ENCODE peak calls at places on chromosomes 2 and 18, in nine cellular contexts. M is heart left ventricle, K is tibial nerve, X is GM12892, T is HepG2, D is A549, Z is body of pancreas, E is K562, C is Peyer's patch. V is an unnamed sample.

GRCh38 chr2:239184968-239185903 is 215.6 kb downstream of the HDAC4 start:
- DNase-seq in M (peak; percentile 15), C (peak; percentile 36), D (no peak), T (no peak), X (no peak), Z (no peak), K (no peak), E (no peak), V (no peak)

GRCh38 chr2:10238991-10239485 is 63.7 kb upstream of the HPCAL1 start:
- DNase-seq in K (no peak), C (peak; percentile 34), X (no peak), T (no peak), D (no peak), Z (no peak), M (no peak), E (no peak), V (no peak)

GRCh38 chr2:187547353-187547979 is 6.8 kb downstream of the TFPI start:
- DNase-seq in X (no peak), M (peak; percentile 47), K (peak; percentile 52), C (no peak), D (peak; percentile 18), E (peak; percentile 63), T (no peak), Z (no peak), V (peak; percentile 83)

GRCh38 chr18:39702888-39703287 is 2137.3 kb upstream of the CELF4 start:
- DNase-seq in X (no peak), K (no peak), M (no peak), C (no peak), E (no peak), Z (no peak), D (no peak), T (no peak), V (no peak)

GRCh38 chr18:46320297-46320696 is 216.1 kb downstream of the HAUS1 start:
- DNase-seq in D (no peak), X (no peak), M (no peak), C (no peak), T (no peak), E (peak; percentile 35), K (no peak), Z (no peak), V (peak; percentile 20)

GRCh38 chr2:233037078-233037477 is 4.6 kb downstream of the NEU2 start:
- DNase-seq in D (no peak), Z (no peak), K (no peak), C (no peak), E (no peak), T (no peak), M (no peak), X (no peak), V (no peak)

GRCh38 chr18:21742323-21742687 is 1.7 kb downstream of the MIB1 start:
- DNase-seq in E (no peak), M (no peak), T (no peak), Z (no peak), K (no peak), D (no peak), X (no peak), C (no peak), V (peak; percentile 39)

GRCh38 chr2:219087848-219088247 is 27.1 kb upstream of the IHH start:
- DNase-seq in T (no peak), E (no peak), K (no peak), D (no peak), M (no peak), C (no peak), X (no peak), Z (no peak), V (no peak)

GRCh38 chr2:61465045-61465444 is 5.8 kb downstream of the USP34 start:
- DNase-seq in C (no peak), Z (no peak), M (no peak), K (no peak), X (no peak), D (no peak), T (no peak), E (no peak), V (no peak)

GRCh38 chr2:61471905-61472805 is 1.3 kb upstream of the USP34 start:
- DNase-seq in E (peak; percentile 29), T (peak; percentile 91), M (no peak), Z (peak; percentile 46), C (no peak), K (no peak), X (no peak), D (no peak), V (peak; percentile 78)

GRCh38 chr2:61470965-61471904 is at the start of gene USP34:
- DNase-seq in M (peak; percentile 97), D (peak; percentile 75), T (peak; percentile 92), X (peak; percentile 74), E (peak; percentile 88), Z (peak; percentile 93), K (peak; percentile 88), C (peak; percentile 97), V (peak; percentile 98)

GRCh38 chr2:61469424-61470121 is 1.3 kb downstream of the USP34 start:
- DNase-seq in E (no peak), T (no peak), X (no peak), M (no peak), D (no peak), C (no peak), Z (no peak), K (no peak), V (peak; percentile 69)

GRCh38 chr2:61470122-61470951 is 550 bp downstream of the USP34 start:
- DNase-seq in E (peak; percentile 90), D (peak; percentile 82), M (peak; percentile 92), K (peak; percentile 80), X (peak; percentile 61), C (peak; percentile 93), T (peak; percentile 75), Z (peak; percentile 93), V (peak; percentile 93)
- TF ChIP-seq POLR2A in E (no peak), D (peak; percentile 19), M (no peak), K (peak; percentile 20), X (no peak), C (peak; percentile 53), T (peak; percentile 50), Z (no peak), V (no peak)

DNA sequence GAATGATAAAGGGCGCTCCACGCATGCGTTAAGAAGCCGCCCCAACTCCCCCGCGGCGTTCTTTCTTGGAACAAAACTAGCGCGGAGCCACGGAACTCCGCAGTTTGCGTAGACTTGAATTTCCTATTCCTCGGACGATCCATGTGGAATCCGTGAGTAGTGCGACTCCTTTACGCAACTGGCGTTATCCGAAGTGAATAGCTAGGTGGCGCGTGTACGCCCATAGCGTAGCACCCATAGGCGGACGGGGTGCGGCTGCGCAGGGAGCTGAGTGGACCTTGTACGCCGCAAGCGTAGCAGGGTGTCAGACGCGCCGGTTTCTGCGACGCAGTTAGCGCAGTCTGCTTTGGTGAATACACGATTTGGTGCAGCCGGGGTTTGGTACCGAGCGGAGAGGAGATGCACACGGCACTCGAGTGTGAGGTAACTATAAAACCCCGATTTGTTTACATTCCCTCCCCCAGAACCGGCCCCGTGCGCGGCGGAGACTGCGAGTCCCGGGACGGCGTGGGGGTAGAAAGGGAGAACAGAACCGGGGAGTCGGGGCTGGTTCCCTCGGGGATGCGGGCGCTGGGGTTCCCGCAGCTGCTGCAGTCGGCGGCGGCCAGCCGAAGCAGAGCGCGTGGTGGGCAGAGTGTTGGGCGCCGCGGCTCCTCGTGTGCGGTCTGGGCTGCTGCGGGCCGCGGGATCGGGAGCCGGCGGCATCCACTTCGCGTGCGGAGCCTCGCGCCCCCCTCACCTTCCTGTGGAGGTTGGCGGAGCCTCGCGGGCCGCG is at the start of gene SLC39A10:
- DNase-seq in Z (peak; percentile 99), X (peak; percentile 52), E (peak; percentile 85), D (peak; percentile 77), T (peak; percentile 98), C (peak; percentile 98), K (peak; percentile 97), M (peak; percentile 97), V (peak; percentile 99)
- TF ChIP-seq POLR2A in Z (peak; percentile 99), X (peak; percentile 95), E (peak; percentile 91), D (peak; percentile 79), T (peak; percentile 96), C (peak; percentile 95), K (peak; percentile 94), M (peak; percentile 93), V (peak; percentile 86)

DNA sequence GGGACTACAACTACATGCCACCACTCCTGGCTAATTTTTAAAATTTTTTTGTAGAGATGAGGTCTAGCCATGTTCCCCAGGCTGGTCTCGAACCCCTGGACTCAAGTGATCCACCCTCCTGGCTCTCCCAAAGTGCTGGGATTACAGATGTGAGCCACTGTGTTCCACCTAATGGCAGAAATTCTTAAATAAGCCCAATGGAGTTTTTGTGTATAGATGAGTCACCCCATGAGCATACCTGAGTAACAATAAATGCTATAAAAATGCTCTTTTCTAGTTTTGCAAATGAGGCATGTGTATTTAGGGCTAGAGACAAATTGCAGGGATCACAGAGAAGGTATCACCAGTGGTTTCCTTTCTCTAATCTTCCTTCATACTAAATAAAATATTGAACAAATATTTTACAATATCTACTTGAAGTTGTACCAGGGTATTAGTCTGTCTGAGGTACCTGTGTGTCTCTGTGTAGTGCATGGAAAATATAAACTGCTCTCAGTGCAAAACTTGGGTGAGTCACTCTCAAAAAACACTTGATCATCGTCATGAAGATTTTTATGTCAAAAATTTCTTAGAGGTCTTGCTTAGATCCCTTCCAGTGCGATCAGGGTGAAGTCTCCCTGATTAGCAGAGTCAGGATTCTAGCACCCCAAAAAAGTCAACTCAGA is 337.1 kb upstream of the MMADHC start:
- DNase-seq in X (no peak), D (no peak), T (no peak), E (no peak), K (no peak), M (no peak), Z (no peak), C (no peak), V (no peak)
- TF ChIP-seq POLR2A in X (no peak), D (no peak), T (no peak), E (no peak), K (no peak), M (no peak), Z (no peak), C (no peak), V (no peak)

GRCh38 chr2:168466834-168467565 is 10.9 kb downstream of the CERS6 start:
- DNase-seq in T (no peak), D (no peak), M (no peak), C (no peak), Z (no peak), E (no peak), X (no peak), K (no peak), V (no peak)

GRCh38 chr2:168466190-168466737 is 10.2 kb downstream of the CERS6 start:
- DNase-seq in Z (no peak), M (no peak), T (no peak), E (no peak), C (no peak), D (no peak), K (no peak), X (no peak), V (no peak)

GRCh38 chr2:168469281-168469988 is 13.4 kb downstream of the CERS6 start:
- DNase-seq in T (no peak), C (no peak), M (no peak), K (no peak), E (no peak), Z (no peak), D (no peak), X (no peak), V (no peak)

GRCh38 chr2:168468354-168468753 is 12.3 kb downstream of the CERS6 start:
- DNase-seq in K (no peak), M (no peak), C (no peak), E (no peak), D (no peak), X (no peak), T (no peak), Z (no peak), V (peak; percentile 12)

DNA sequence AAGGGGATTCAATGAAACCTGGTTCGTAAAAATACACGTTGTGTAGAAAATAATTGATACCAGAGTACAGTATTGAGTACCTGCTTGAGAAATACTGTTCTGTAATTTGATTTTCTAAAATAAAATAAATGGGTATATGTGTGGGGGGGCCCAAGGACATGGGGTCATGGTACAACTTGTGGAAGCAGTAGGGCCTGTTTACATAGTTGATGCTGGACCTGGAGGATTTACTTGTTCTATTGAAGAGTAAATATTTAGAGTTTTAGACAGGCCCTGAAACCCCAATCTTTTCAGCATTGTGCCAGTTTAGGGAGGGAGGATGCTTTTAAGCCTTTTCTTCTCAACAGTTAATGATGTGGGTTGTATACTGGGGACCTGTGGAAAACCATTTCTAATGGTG is 11.7 kb downstream of the CERS6 start:
- DNase-seq in D (no peak), X (no peak), Z (no peak), C (no peak), M (no peak), K (no peak), T (peak; percentile 45), E (no peak), V (no peak)
- TF ChIP-seq POLR2A in D (no peak), X (no peak), Z (no peak), C (no peak), M (no peak), K (no peak), T (no peak), E (no peak), V (no peak)